ENCODE peak calls at places on chromosome 18, in eight cellular contexts. One of them, this sample, is unnamed.

GRCh38 chr18:78875268-78875997 is 104.2 kb upstream of the SALL3 start:
- DNase-seq in choroid plexus epithelial cell: peak
- DNase-seq in HFF-Myc: no peak
- DNase-seq in tibial nerve: peak
- DNase-seq in cardiac muscle cell: peak
- DNase-seq in right atrium auricular region: peak
- DNase-seq in thyroid gland: no peak
- DNase-seq in heart right ventricle: no peak
- DNase-seq in this sample: no peak

GRCh38 chr18:14921547-14921946 is 173.6 kb downstream of the ANKRD30B start:
- DNase-seq in cardiac muscle cell: no peak
- DNase-seq in right atrium auricular region: peak
- DNase-seq in tibial nerve: no peak
- DNase-seq in heart right ventricle: no peak
- DNase-seq in thyroid gland: no peak
- DNase-seq in choroid plexus epithelial cell: no peak
- DNase-seq in HFF-Myc: no peak
- DNase-seq in this sample: no peak

GRCh38 chr18:62596145-62597005 is 73.5 kb downstream of the ZCCHC2 start:
- DNase-seq in tibial nerve: no peak
- DNase-seq in choroid plexus epithelial cell: peak
- DNase-seq in heart right ventricle: no peak
- DNase-seq in thyroid gland: no peak
- DNase-seq in HFF-Myc: no peak
- DNase-seq in right atrium auricular region: no peak
- DNase-seq in cardiac muscle cell: peak
- DNase-seq in this sample: no peak

GRCh38 chr18:49560277-49561126 is 1.4 kb upstream of the LIPG start:
- DNase-seq in thyroid gland: peak
- DNase-seq in HFF-Myc: no peak
- DNase-seq in heart right ventricle: no peak
- DNase-seq in cardiac muscle cell: peak
- DNase-seq in tibial nerve: no peak
- DNase-seq in right atrium auricular region: no peak
- DNase-seq in choroid plexus epithelial cell: no peak
- DNase-seq in this sample: no peak

GRCh38 chr18:57819119-57819518 is 16.0 kb upstream of the ATP8B1 start:
- DNase-seq in tibial nerve: no peak
- DNase-seq in right atrium auricular region: no peak
- DNase-seq in heart right ventricle: no peak
- DNase-seq in thyroid gland: no peak
- DNase-seq in cardiac muscle cell: no peak
- DNase-seq in choroid plexus epithelial cell: no peak
- DNase-seq in HFF-Myc: no peak
- DNase-seq in this sample: no peak

GRCh38 chr18:34548120-34548972 is 161.8 kb upstream of the DTNA start:
- DNase-seq in cardiac muscle cell: no peak
- DNase-seq in HFF-Myc: no peak
- DNase-seq in thyroid gland: no peak
- DNase-seq in choroid plexus epithelial cell: no peak
- DNase-seq in heart right ventricle: no peak
- DNase-seq in right atrium auricular region: no peak
- DNase-seq in tibial nerve: no peak
- DNase-seq in this sample: no peak

GRCh38 chr18:61892683-61893303 is at the start of gene RNF152:
- DNase-seq in right atrium auricular region: no peak
- DNase-seq in choroid plexus epithelial cell: peak
- DNase-seq in cardiac muscle cell: peak
- DNase-seq in tibial nerve: peak
- DNase-seq in thyroid gland: peak
- DNase-seq in HFF-Myc: no peak
- DNase-seq in heart right ventricle: peak
- DNase-seq in this sample: peak

GRCh38 chr18:63320690-63321265 is 1.2 kb upstream of the BCL2 start:
- DNase-seq in tibial nerve: peak
- DNase-seq in heart right ventricle: peak
- DNase-seq in choroid plexus epithelial cell: peak
- DNase-seq in right atrium auricular region: no peak
- DNase-seq in thyroid gland: peak
- DNase-seq in cardiac muscle cell: peak
- DNase-seq in HFF-Myc: no peak
- DNase-seq in this sample: no peak

GRCh38 chr18:73244411-73244810 is 376.6 kb upstream of the NETO1 start:
- DNase-seq in tibial nerve: no peak
- DNase-seq in cardiac muscle cell: no peak
- DNase-seq in thyroid gland: no peak
- DNase-seq in choroid plexus epithelial cell: peak
- DNase-seq in right atrium auricular region: no peak
- DNase-seq in HFF-Myc: no peak
- DNase-seq in heart right ventricle: no peak
- DNase-seq in this sample: peak

GRCh38 chr18:41324934-41325333 is 630.1 kb upstream of the PIK3C3 start:
- DNase-seq in HFF-Myc: no peak
- DNase-seq in tibial nerve: no peak
- DNase-seq in cardiac muscle cell: peak
- DNase-seq in thyroid gland: no peak
- DNase-seq in right atrium auricular region: no peak
- DNase-seq in heart right ventricle: no peak
- DNase-seq in choroid plexus epithelial cell: peak
- DNase-seq in this sample: peak

GRCh38 chr18:59208602-59209001 is 11.4 kb upstream of the GRP start:
- DNase-seq in thyroid gland: no peak
- DNase-seq in heart right ventricle: no peak
- DNase-seq in choroid plexus epithelial cell: no peak
- DNase-seq in HFF-Myc: no peak
- DNase-seq in cardiac muscle cell: no peak
- DNase-seq in tibial nerve: no peak
- DNase-seq in right atrium auricular region: no peak
- DNase-seq in this sample: no peak

GRCh38 chr18:50633992-50634391 is 74.1 kb downstream of the MAPK4 start:
- DNase-seq in HFF-Myc: no peak
- DNase-seq in thyroid gland: no peak
- DNase-seq in heart right ventricle: no peak
- DNase-seq in tibial nerve: no peak
- DNase-seq in cardiac muscle cell: no peak
- DNase-seq in right atrium auricular region: no peak
- DNase-seq in choroid plexus epithelial cell: no peak
- DNase-seq in this sample: no peak

GRCh38 chr18:6406075-6406909 is 8.4 kb downstream of the L3MBTL4 start:
- DNase-seq in thyroid gland: no peak
- DNase-seq in tibial nerve: peak
- DNase-seq in heart right ventricle: no peak
- DNase-seq in right atrium auricular region: no peak
- DNase-seq in choroid plexus epithelial cell: peak
- DNase-seq in HFF-Myc: peak
- DNase-seq in cardiac muscle cell: peak
- DNase-seq in this sample: peak

GRCh38 chr18:6404834-6405233 is 9.9 kb downstream of the L3MBTL4 start:
- DNase-seq in HFF-Myc: no peak
- DNase-seq in choroid plexus epithelial cell: no peak
- DNase-seq in right atrium auricular region: no peak
- DNase-seq in heart right ventricle: no peak
- DNase-seq in thyroid gland: no peak
- DNase-seq in cardiac muscle cell: no peak
- DNase-seq in tibial nerve: no peak
- DNase-seq in this sample: no peak

GRCh38 chr18:6409933-6410332 is 4.8 kb downstream of the L3MBTL4 start:
- DNase-seq in right atrium auricular region: no peak
- DNase-seq in thyroid gland: no peak
- DNase-seq in tibial nerve: no peak
- DNase-seq in heart right ventricle: no peak
- DNase-seq in choroid plexus epithelial cell: no peak
- DNase-seq in cardiac muscle cell: no peak
- DNase-seq in HFF-Myc: no peak
- DNase-seq in this sample: no peak

GRCh38 chr18:6405237-6406074 is 9.3 kb downstream of the L3MBTL4 start:
- DNase-seq in tibial nerve: no peak
- DNase-seq in cardiac muscle cell: peak
- DNase-seq in thyroid gland: no peak
- DNase-seq in choroid plexus epithelial cell: peak
- DNase-seq in HFF-Myc: no peak
- DNase-seq in right atrium auricular region: no peak
- DNase-seq in heart right ventricle: no peak
- DNase-seq in this sample: no peak

GRCh38 chr18:6406910-6407470 is 7.7 kb downstream of the L3MBTL4 start:
- DNase-seq in thyroid gland: no peak
- DNase-seq in cardiac muscle cell: no peak
- DNase-seq in tibial nerve: no peak
- DNase-seq in right atrium auricular region: no peak
- DNase-seq in heart right ventricle: no peak
- DNase-seq in HFF-Myc: no peak
- DNase-seq in choroid plexus epithelial cell: no peak
- DNase-seq in this sample: no peak
- H3K4me3 ChIP-seq in thyroid gland: no peak
- H3K4me3 ChIP-seq in cardiac muscle cell: no peak
- H3K4me3 ChIP-seq in tibial nerve: no peak
- H3K4me3 ChIP-seq in right atrium auricular region: no peak
- H3K4me3 ChIP-seq in heart right ventricle: no peak
- H3K4me3 ChIP-seq in HFF-Myc: no peak
- H3K4me3 ChIP-seq in choroid plexus epithelial cell: no peak
- H3K4me3 ChIP-seq in this sample: no peak

DNA sequence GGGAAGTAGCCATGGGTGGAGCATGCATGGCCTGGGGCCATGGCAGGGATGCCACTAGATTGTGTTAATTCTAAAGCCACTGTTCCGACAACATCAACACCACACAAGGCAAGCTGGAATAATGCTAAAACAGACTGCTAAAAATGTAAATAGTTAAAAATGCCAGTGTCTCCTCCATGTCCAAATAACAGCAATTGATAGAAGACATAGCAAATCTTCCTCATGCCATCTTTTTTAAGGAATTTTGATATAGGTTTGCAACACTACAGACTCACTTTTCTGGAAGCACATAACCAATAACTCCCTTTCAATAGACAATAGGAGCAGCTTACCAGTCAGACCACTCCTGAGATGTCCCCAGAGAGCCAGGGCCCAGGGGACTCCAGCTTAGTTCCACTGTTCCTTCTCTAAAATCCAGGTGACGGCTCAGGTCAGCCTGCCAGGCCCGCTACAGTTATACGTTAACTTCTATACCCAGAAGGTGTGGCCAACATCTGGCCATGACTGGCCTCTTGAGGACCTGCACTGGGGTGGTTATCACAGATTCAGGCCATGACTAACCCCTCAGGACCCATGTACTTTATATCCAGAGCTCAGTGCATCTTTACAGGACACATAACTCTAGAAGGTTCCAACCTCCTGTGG is 20.3 kb downstream of the TUBB6 start:
- DNase-seq in right atrium auricular region: peak
- DNase-seq in cardiac muscle cell: no peak
- DNase-seq in HFF-Myc: no peak
- DNase-seq in thyroid gland: no peak
- DNase-seq in heart right ventricle: no peak
- DNase-seq in choroid plexus epithelial cell: no peak
- DNase-seq in tibial nerve: no peak
- DNase-seq in this sample: no peak
- TF ChIP-seq CTCF in right atrium auricular region: no peak
- TF ChIP-seq CTCF in cardiac muscle cell: no peak
- TF ChIP-seq CTCF in HFF-Myc: no peak
- TF ChIP-seq CTCF in thyroid gland: no peak
- TF ChIP-seq CTCF in heart right ventricle: no peak
- TF ChIP-seq CTCF in choroid plexus epithelial cell: no peak
- TF ChIP-seq CTCF in tibial nerve: no peak
- TF ChIP-seq CTCF in this sample: no peak

DNA sequence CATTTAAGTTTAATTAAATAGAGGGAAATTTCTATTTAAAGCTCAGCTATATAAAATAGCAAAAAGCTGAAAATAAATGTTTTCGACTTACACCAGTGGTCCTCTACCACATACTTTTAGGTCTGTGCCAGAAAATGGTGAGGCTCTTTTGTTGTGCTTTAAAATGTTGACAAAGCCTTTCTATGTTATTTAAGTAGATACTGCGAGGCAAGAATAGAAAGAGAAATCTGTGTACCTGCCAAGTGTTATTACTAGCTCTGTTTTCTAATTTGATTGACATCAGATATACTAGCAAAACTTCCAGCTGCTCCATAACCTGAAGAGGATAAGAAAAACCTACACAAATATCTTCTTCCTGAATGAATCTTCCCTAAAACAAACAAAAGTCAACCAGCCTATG is 53.6 kb downstream of the LPIN2 start:
- DNase-seq in choroid plexus epithelial cell: no peak
- DNase-seq in HFF-Myc: no peak
- DNase-seq in heart right ventricle: no peak
- DNase-seq in tibial nerve: no peak
- DNase-seq in right atrium auricular region: no peak
- DNase-seq in cardiac muscle cell: no peak
- DNase-seq in thyroid gland: no peak
- DNase-seq in this sample: no peak
- H3K4me3 ChIP-seq in choroid plexus epithelial cell: no peak
- H3K4me3 ChIP-seq in HFF-Myc: no peak
- H3K4me3 ChIP-seq in heart right ventricle: no peak
- H3K4me3 ChIP-seq in tibial nerve: no peak
- H3K4me3 ChIP-seq in right atrium auricular region: no peak
- H3K4me3 ChIP-seq in cardiac muscle cell: no peak
- H3K4me3 ChIP-seq in thyroid gland: no peak
- H3K4me3 ChIP-seq in this sample: no peak

GRCh38 chr18:26771524-26771923 is 94.0 kb downstream of the AQP4 start:
- DNase-seq in tibial nerve: no peak
- DNase-seq in heart right ventricle: no peak
- DNase-seq in right atrium auricular region: no peak
- DNase-seq in thyroid gland: peak
- DNase-seq in cardiac muscle cell: peak
- DNase-seq in choroid plexus epithelial cell: peak
- DNase-seq in HFF-Myc: no peak
- DNase-seq in this sample: no peak
- TF ChIP-seq CTCF in tibial nerve: no peak
- TF ChIP-seq CTCF in heart right ventricle: peak
- TF ChIP-seq CTCF in right atrium auricular region: peak
- TF ChIP-seq CTCF in thyroid gland: peak
- TF ChIP-seq CTCF in cardiac muscle cell: peak
- TF ChIP-seq CTCF in choroid plexus epithelial cell: peak
- TF ChIP-seq CTCF in HFF-Myc: peak
- TF ChIP-seq CTCF in this sample: peak

This sample was measured in fibroblast of villous mesenchyme.